ENCODE peak calls at places on chromosome 17, in nine cellular contexts. K, E, X, P, J, W, G, T and F are unnamed samples. For H3K27me3, the result is how much of the 10 kb centered on the place peaks cover.

GRCh38 chr17:65102788-65103187 is 34.4 kb upstream of the RGS9 start:
- DNase-seq in K (no peak), E (no peak), X (peak), P (peak), J (no peak), W (peak), G (no peak), T (no peak), F (no peak)

GRCh38 chr17:77889866-77890760 is 68.4 kb upstream of the TNRC6C start:
- DNase-seq in K (no peak), E (no peak), X (no peak), P (no peak), J (no peak), W (no peak), G (no peak), T (no peak), F (no peak)

GRCh38 chr17:58516644-58517377 is 2.4 kb upstream of the MTMR4 start:
- DNase-seq in K (no peak), E (peak), X (no peak), P (no peak), J (no peak), W (no peak), G (no peak), T (no peak), F (no peak)

GRCh38 chr17:34974794-34975428 is 5.4 kb upstream of the LIG3 start:
- DNase-seq in K (no peak), E (no peak), X (no peak), P (no peak), J (no peak), W (no peak), G (no peak), T (no peak), F (no peak)

GRCh38 chr17:58310511-58311428 is 17.8 kb downstream of the TSPOAP1 start:
- DNase-seq in K (peak), E (no peak), X (no peak), P (no peak), J (no peak), W (no peak), G (no peak), T (no peak), F (no peak)

GRCh38 chr17:31132977-31133376 is 38.2 kb downstream of the NF1 start:
- DNase-seq in K (no peak), E (no peak), X (no peak), P (no peak), J (no peak), W (no peak), G (no peak), T (no peak), F (no peak)

GRCh38 chr17:17015221-17015620 is 27.0 kb upstream of the MPRIP start:
- DNase-seq in K (no peak), E (no peak), X (no peak), P (no peak), J (no peak), W (no peak), G (no peak), T (no peak), F (no peak)

GRCh38 chr17:42889809-42890208 is 10.8 kb upstream of the G6PC1 start:
- DNase-seq in K (no peak), E (no peak), X (no peak), P (no peak), J (no peak), W (no peak), G (no peak), T (peak), F (no peak)

GRCh38 chr17:7916799-7917198 is 710 bp upstream of the RNF227 start:
- DNase-seq in K (no peak), E (no peak), X (peak), P (peak), J (no peak), W (peak), G (no peak), T (no peak), F (no peak)

GRCh38 chr17:65785109-65785508 is 223.7 kb upstream of the AXIN2 start:
- DNase-seq in K (no peak), E (no peak), X (peak), P (peak), J (no peak), W (peak), G (no peak), T (no peak), F (peak)

GRCh38 chr17:68441064-68441770 is 16.1 kb downstream of the WIPI1 start:
- DNase-seq in K (no peak), E (no peak), X (no peak), P (no peak), J (no peak), W (no peak), G (no peak), T (no peak), F (no peak)

GRCh38 chr17:50604470-50604869 is 30.2 kb upstream of the ABCC3 start:
- DNase-seq in K (no peak), E (peak), X (peak), P (no peak), J (no peak), W (peak), G (no peak), T (peak), F (peak)

GRCh38 chr17:14351493-14351892 is 50.6 kb downstream of the HS3ST3B1 start:
- DNase-seq in K (no peak), E (no peak), X (peak), P (no peak), J (no peak), W (no peak), G (no peak), T (no peak), F (no peak)

GRCh38 chr17:39607851-39608130 is at the start of gene NEUROD2:
- DNase-seq in K (no peak), E (no peak), X (no peak), P (no peak), J (no peak), W (no peak), G (no peak), T (no peak), F (no peak)

DNA sequence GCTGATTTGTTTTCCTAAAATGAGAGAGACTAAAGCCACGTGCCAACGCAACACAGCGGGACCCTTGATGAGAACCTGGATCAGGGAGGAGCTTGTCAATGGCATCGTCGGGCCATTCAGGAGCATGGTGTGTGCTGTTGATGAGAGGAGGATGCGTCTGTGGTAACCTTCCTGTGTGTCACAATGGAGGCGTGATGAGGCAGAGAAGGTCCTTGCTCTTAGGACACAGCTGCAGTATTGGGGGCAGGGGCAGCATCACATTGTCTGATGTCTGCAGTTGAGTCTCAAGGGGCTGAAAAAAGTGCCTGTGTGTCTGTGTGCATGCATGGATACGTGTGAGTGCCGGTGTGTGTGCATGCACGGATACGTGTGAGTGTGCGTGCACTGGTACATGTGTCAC is 39.0 kb downstream of the BAIAP2 start:
- DNase-seq in K (no peak), E (no peak), X (no peak), P (no peak), J (no peak), W (no peak), G (no peak), T (no peak), F (no peak)
- H3K27me3 ChIP-seq in K (under half), E (under half), X (under half), P (under half), J (under half), W (under half), G (under half), T (under half), F (under half)

GRCh38 chr17:36617773-36618172 is 16.4 kb downstream of the MRM1 start:
- DNase-seq in K (no peak), E (no peak), X (no peak), P (no peak), J (no peak), W (no peak), G (no peak), T (no peak), F (no peak)

GRCh38 chr17:36628576-36628975 is 27.2 kb downstream of the MRM1 start:
- DNase-seq in K (no peak), E (no peak), X (no peak), P (no peak), J (no peak), W (no peak), G (no peak), T (no peak), F (no peak)

GRCh38 chr17:36625188-36625587 is 23.8 kb downstream of the MRM1 start:
- DNase-seq in K (no peak), E (no peak), X (no peak), P (no peak), J (no peak), W (no peak), G (no peak), T (no peak), F (no peak)

GRCh38 chr17:36627101-36627500 is 25.7 kb downstream of the MRM1 start:
- DNase-seq in K (no peak), E (no peak), X (no peak), P (no peak), J (no peak), W (no peak), G (no peak), T (no peak), F (no peak)

GRCh38 chr17:36623281-36623680 is 21.9 kb downstream of the MRM1 start:
- DNase-seq in K (no peak), E (no peak), X (no peak), P (no peak), J (no peak), W (no peak), G (no peak), T (no peak), F (no peak)
- H3K27me3 ChIP-seq in K (under half), E (under half), X (under half), P (under half), J (under half), W (under half), G (under half), T (under half), F (under half)

DNA sequence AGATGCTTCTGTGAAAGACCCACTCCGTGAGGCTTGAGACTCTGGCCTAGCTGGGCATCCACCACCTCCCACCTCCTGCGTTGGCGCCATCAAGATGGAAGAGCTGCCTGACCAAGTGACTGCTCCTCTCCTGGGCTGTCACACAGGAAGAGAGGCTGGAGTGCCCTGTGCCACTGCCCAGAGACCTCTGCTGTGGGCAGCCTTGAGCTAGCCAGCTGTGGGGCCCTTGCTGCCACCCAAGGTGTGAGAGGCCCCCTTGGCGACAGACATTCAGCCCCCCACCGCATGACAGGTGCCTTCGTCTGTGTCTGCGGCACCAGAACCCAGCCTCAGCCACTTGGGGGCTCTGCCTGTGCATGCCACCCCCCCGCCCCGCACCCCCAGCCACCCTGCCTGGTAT is 121.1 kb upstream of the LHX1 start:
- DNase-seq in K (no peak), E (no peak), X (no peak), P (no peak), J (no peak), W (no peak), G (no peak), T (no peak), F (no peak)
- H3K27me3 ChIP-seq in K (half or more), E (under half), X (under half), P (under half), J (under half), W (under half), G (under half), T (under half), F (under half)

GRCh38 chr17:72615627-72615991 is 476.9 kb downstream of the SLC39A11 start:
- DNase-seq in K (no peak), E (peak), X (no peak), P (no peak), J (no peak), W (no peak), G (no peak), T (no peak), F (no peak)

GRCh38 chr17:72611172-72611571 is 481.3 kb downstream of the SLC39A11 start:
- DNase-seq in K (no peak), E (no peak), X (no peak), P (no peak), J (no peak), W (no peak), G (no peak), T (no peak), F (no peak)

GRCh38 chr17:72614871-72615626 is 477.4 kb downstream of the SLC39A11 start:
- DNase-seq in K (no peak), E (peak), X (peak), P (peak), J (no peak), W (no peak), G (peak), T (peak), F (peak)

GRCh38 chr17:72614476-72614870 is 478.0 kb downstream of the SLC39A11 start:
- DNase-seq in K (no peak), E (no peak), X (peak), P (no peak), J (no peak), W (no peak), G (no peak), T (no peak), F (no peak)

GRCh38 chr17:72613411-72614292 is 478.8 kb downstream of the SLC39A11 start:
- DNase-seq in K (no peak), E (no peak), X (peak), P (peak), J (no peak), W (peak), G (no peak), T (no peak), F (no peak)
- H3K27me3 ChIP-seq in K (under half), E (under half), X (under half), P (under half), J (under half), W (under half), G (under half), T (under half), F (under half)

DNA sequence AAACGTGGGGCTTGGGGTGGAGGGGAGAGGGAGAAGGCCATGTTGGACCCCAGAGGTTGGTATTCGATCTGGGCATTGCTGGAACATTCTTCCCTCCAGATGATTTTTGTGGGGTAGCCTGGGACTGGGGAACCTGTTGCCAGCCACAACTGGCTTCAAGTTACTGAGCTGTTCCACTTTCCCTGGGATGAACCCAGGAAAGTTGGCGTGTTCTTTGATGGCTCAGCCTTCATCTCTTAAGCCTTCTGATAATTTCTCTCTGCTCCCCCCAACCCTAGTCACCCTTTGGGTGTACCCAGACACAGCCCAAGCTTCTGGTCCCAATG is 2.1 kb downstream of the TBX21 start:
- DNase-seq in K (no peak), E (no peak), X (no peak), P (no peak), J (no peak), W (no peak), G (no peak), T (no peak), F (no peak)
- H3K27me3 ChIP-seq in K (under half), E (under half), X (half or more), P (half or more), J (under half), W (under half), G (under half), T (under half), F (under half)